ENCODE peak calls at places on chromosomes 5 and 9, in five cellular contexts. One of them, this sample, is unnamed.

GRCh38 chr9:100472725-100473261 is at the start of gene TMEFF1:
- DNase-seq in bronchial epithelial cell: no peak
- DNase-seq in heart right ventricle: no peak
- DNase-seq in right lobe of liver: no peak
- DNase-seq in GM23248: peak
- DNase-seq in this sample: no peak

GRCh38 chr5:18105449-18105848 is 471.2 kb downstream of the TAF11L14 start:
- DNase-seq in bronchial epithelial cell: peak
- DNase-seq in heart right ventricle: no peak
- DNase-seq in right lobe of liver: no peak
- DNase-seq in GM23248: no peak
- DNase-seq in this sample: no peak

GRCh38 chr9:136365775-136366223 is 2.3 kb upstream of the DNLZ start:
- DNase-seq in bronchial epithelial cell: no peak
- DNase-seq in heart right ventricle: no peak
- DNase-seq in right lobe of liver: no peak
- DNase-seq in GM23248: no peak
- DNase-seq in this sample: peak

GRCh38 chr5:17190799-17191391 is 26.5 kb upstream of the BASP1 start:
- DNase-seq in bronchial epithelial cell: no peak
- DNase-seq in heart right ventricle: no peak
- DNase-seq in right lobe of liver: no peak
- DNase-seq in GM23248: no peak
- DNase-seq in this sample: no peak

GRCh38 chr9:33024126-33024965 is 727 bp upstream of the DNAJA1 start:
- DNase-seq in bronchial epithelial cell: peak
- DNase-seq in heart right ventricle: no peak
- DNase-seq in right lobe of liver: no peak
- DNase-seq in GM23248: peak
- DNase-seq in this sample: no peak

GRCh38 chr9:19149230-19149629 is 21.9 kb upstream of the PLIN2 start:
- DNase-seq in bronchial epithelial cell: no peak
- DNase-seq in heart right ventricle: no peak
- DNase-seq in right lobe of liver: peak
- DNase-seq in GM23248: peak
- DNase-seq in this sample: no peak

GRCh38 chr5:157670662-157671591 is at the start of gene C5orf52:
- DNase-seq in bronchial epithelial cell: peak
- DNase-seq in heart right ventricle: peak
- DNase-seq in right lobe of liver: peak
- DNase-seq in GM23248: peak
- DNase-seq in this sample: peak

GRCh38 chr9:98538626-98539031 is 170.1 kb downstream of the GABBR2 start:
- DNase-seq in bronchial epithelial cell: no peak
- DNase-seq in heart right ventricle: no peak
- DNase-seq in right lobe of liver: no peak
- DNase-seq in GM23248: peak
- DNase-seq in this sample: peak

GRCh38 chr5:153513171-153513570 is 22.7 kb downstream of the GRIA1 start:
- DNase-seq in bronchial epithelial cell: no peak
- DNase-seq in heart right ventricle: no peak
- DNase-seq in right lobe of liver: no peak
- DNase-seq in GM23248: peak
- DNase-seq in this sample: no peak

GRCh38 chr9:108297025-108297424 is 558.8 kb downstream of the ACTL7B start:
- DNase-seq in bronchial epithelial cell: no peak
- DNase-seq in heart right ventricle: no peak
- DNase-seq in right lobe of liver: no peak
- DNase-seq in GM23248: peak
- DNase-seq in this sample: peak

GRCh38 chr9:130200038-130200979 is 28.1 kb downstream of the NCS1 start:
- DNase-seq in bronchial epithelial cell: no peak
- DNase-seq in heart right ventricle: no peak
- DNase-seq in right lobe of liver: no peak
- DNase-seq in GM23248: peak
- DNase-seq in this sample: no peak

GRCh38 chr9:100426532-100427365 is at the start of gene MSANTD3:
- DNase-seq in bronchial epithelial cell: peak
- DNase-seq in heart right ventricle: peak
- DNase-seq in right lobe of liver: peak
- DNase-seq in GM23248: peak
- DNase-seq in this sample: peak

GRCh38 chr9:133715866-133716563 is 22.1 kb downstream of the SARDH start:
- DNase-seq in bronchial epithelial cell: no peak
- DNase-seq in heart right ventricle: no peak
- DNase-seq in right lobe of liver: peak
- DNase-seq in GM23248: no peak
- DNase-seq in this sample: no peak

GRCh38 chr9:115694991-115695390 is 458.6 kb upstream of the PAPPA start:
- DNase-seq in bronchial epithelial cell: no peak
- DNase-seq in heart right ventricle: no peak
- DNase-seq in right lobe of liver: no peak
- DNase-seq in GM23248: peak
- DNase-seq in this sample: no peak

GRCh38 chr9:116646661-116647514 is 40.2 kb upstream of the TRIM32 start:
- DNase-seq in bronchial epithelial cell: peak
- DNase-seq in heart right ventricle: no peak
- DNase-seq in right lobe of liver: no peak
- DNase-seq in GM23248: peak
- DNase-seq in this sample: no peak

GRCh38 chr9:33250458-33250995 is 10.6 kb downstream of the SPINK4 start:
- DNase-seq in bronchial epithelial cell: peak
- DNase-seq in heart right ventricle: no peak
- DNase-seq in right lobe of liver: no peak
- DNase-seq in GM23248: peak
- DNase-seq in this sample: no peak

GRCh38 chr9:36319183-36319582 is 60.9 kb upstream of the GNE start:
- DNase-seq in bronchial epithelial cell: no peak
- DNase-seq in heart right ventricle: no peak
- DNase-seq in right lobe of liver: no peak
- DNase-seq in GM23248: no peak
- DNase-seq in this sample: no peak

GRCh38 chr9:82038897-82039296 is 50.3 kb downstream of the SPATA31D1 start:
- DNase-seq in bronchial epithelial cell: no peak
- DNase-seq in heart right ventricle: no peak
- DNase-seq in right lobe of liver: no peak
- DNase-seq in GM23248: no peak
- DNase-seq in this sample: no peak

GRCh38 chr9:83934569-83935275 is 13.5 kb upstream of the KIF27 start:
- DNase-seq in bronchial epithelial cell: peak
- DNase-seq in heart right ventricle: no peak
- DNase-seq in right lobe of liver: no peak
- DNase-seq in GM23248: peak
- DNase-seq in this sample: no peak

GRCh38 chr5:111735829-111736228 is 21.2 kb downstream of the NREP start:
- DNase-seq in bronchial epithelial cell: peak
- DNase-seq in heart right ventricle: peak
- DNase-seq in right lobe of liver: no peak
- DNase-seq in GM23248: peak
- DNase-seq in this sample: no peak

GRCh38 chr9:108997112-108997511 is 16.2 kb downstream of the CTNNAL1 start:
- DNase-seq in bronchial epithelial cell: no peak
- DNase-seq in heart right ventricle: no peak
- DNase-seq in right lobe of liver: no peak
- DNase-seq in GM23248: no peak
- DNase-seq in this sample: no peak

GRCh38 chr5:181088289-181088688 is 42.7 kb downstream of the OR2V1 start:
- DNase-seq in bronchial epithelial cell: no peak
- DNase-seq in heart right ventricle: no peak
- DNase-seq in right lobe of liver: no peak
- DNase-seq in GM23248: peak
- DNase-seq in this sample: no peak

GRCh38 chr5:131264453-131265200 is 774 bp downstream of the CDC42SE2 start:
- DNase-seq in bronchial epithelial cell: peak
- DNase-seq in heart right ventricle: no peak
- DNase-seq in right lobe of liver: peak
- DNase-seq in GM23248: peak
- DNase-seq in this sample: peak

GRCh38 chr5:138996120-138996519 is 121.0 kb upstream of the LRRTM2 start:
- DNase-seq in bronchial epithelial cell: no peak
- DNase-seq in heart right ventricle: no peak
- DNase-seq in right lobe of liver: no peak
- DNase-seq in GM23248: no peak
- DNase-seq in this sample: no peak

GRCh38 chr9:113675475-113675941 is 200.6 kb upstream of the ZNF618 start:
- DNase-seq in bronchial epithelial cell: peak
- DNase-seq in heart right ventricle: peak
- DNase-seq in right lobe of liver: no peak
- DNase-seq in GM23248: peak
- DNase-seq in this sample: no peak

GRCh38 chr5:131379723-131380122 is 115.9 kb downstream of the CDC42SE2 start:
- DNase-seq in bronchial epithelial cell: peak
- DNase-seq in heart right ventricle: peak
- DNase-seq in right lobe of liver: no peak
- DNase-seq in GM23248: no peak
- DNase-seq in this sample: no peak

GRCh38 chr5:124302504-124302903 is 443.9 kb downstream of the ZNF608 start:
- DNase-seq in bronchial epithelial cell: no peak
- DNase-seq in heart right ventricle: no peak
- DNase-seq in right lobe of liver: no peak
- DNase-seq in GM23248: peak
- DNase-seq in this sample: no peak
- H3K4me3 ChIP-seq in bronchial epithelial cell: no peak
- H3K4me3 ChIP-seq in heart right ventricle: no peak
- H3K4me3 ChIP-seq in right lobe of liver: no peak
- H3K4me3 ChIP-seq in GM23248: no peak
- H3K4me3 ChIP-seq in this sample: no peak

DNA sequence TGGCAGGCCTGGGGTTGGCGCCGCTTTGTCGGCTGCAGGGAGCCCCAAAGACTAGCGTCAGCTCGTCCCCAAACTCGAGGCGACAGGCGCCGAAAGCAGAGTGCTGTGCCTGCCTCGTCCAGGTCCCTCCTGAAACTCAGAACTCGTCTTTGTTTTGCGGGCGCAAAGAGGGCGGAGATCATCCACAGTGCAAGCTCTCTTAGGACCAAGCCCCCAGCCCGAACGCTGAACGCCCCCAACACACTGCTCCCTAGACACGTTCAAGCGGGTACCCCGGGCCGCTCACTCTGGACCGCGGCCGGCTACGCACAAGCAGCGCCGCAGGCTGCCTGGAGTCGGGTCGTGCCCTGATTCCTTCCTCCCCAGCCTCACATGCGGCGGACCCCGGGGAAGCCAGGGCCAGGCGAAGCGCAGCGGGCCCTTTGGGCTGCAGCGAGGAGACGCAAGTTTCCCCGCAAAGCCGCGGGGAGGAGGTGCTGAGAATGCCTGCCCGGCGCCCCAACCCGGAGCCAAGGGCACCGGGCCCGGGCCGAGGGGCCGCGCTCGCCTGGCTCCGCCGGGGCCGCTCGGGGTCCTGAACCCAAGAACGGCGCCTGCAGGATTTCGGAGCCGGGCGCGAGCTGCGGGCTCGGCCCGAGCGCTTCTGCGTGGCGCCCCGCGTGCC is 852 bp downstream of the FSTL4 start:
- DNase-seq in bronchial epithelial cell: no peak
- DNase-seq in heart right ventricle: no peak
- DNase-seq in right lobe of liver: no peak
- DNase-seq in GM23248: no peak
- DNase-seq in this sample: no peak
- H3K4me3 ChIP-seq in bronchial epithelial cell: peak
- H3K4me3 ChIP-seq in heart right ventricle: peak
- H3K4me3 ChIP-seq in right lobe of liver: peak
- H3K4me3 ChIP-seq in GM23248: no peak
- H3K4me3 ChIP-seq in this sample: peak

DNA sequence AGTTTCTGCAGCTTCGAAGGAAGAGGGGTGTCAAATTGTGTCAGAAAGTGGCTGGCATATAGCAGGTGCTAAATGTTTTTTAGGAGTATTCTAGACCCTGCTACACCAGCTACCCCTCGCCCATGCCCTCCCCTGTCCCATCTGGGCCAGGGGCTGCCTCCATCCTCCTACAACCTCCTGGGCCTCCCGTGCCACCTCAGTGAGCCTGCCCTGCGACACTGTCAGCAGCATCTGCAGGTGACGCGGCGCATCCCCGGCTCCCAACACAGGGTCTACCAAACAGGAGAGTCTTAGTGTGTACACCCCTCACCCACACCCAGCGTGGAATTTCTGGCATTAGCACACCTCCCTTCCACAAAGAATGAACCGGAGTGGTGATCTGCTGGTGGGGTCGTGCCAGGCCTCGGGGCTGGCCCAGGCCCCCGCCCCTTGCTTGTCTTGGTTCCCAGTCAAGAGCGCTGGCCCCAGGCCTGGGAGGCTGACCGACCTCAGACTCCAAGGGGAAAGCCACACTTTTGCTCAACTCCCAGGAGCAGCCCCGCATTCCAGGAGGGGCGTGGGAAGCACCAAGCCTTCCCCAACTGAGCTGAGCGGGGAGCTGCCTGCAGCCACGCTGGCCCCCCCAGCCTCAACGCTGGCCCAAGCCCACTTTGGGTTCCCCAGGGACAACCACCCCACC is 55.2 kb downstream of the NEURL1B start:
- DNase-seq in bronchial epithelial cell: no peak
- DNase-seq in heart right ventricle: peak
- DNase-seq in right lobe of liver: no peak
- DNase-seq in GM23248: no peak
- DNase-seq in this sample: no peak
- H3K4me3 ChIP-seq in bronchial epithelial cell: no peak
- H3K4me3 ChIP-seq in heart right ventricle: peak
- H3K4me3 ChIP-seq in right lobe of liver: no peak
- H3K4me3 ChIP-seq in GM23248: no peak
- H3K4me3 ChIP-seq in this sample: peak

GRCh38 chr9:131668439-131669233 is 71.2 kb downstream of the RAPGEF1 start:
- DNase-seq in bronchial epithelial cell: no peak
- DNase-seq in heart right ventricle: no peak
- DNase-seq in right lobe of liver: peak
- DNase-seq in GM23248: peak
- DNase-seq in this sample: no peak

GRCh38 chr9:131666029-131666428 is 73.8 kb downstream of the RAPGEF1 start:
- DNase-seq in bronchial epithelial cell: no peak
- DNase-seq in heart right ventricle: no peak
- DNase-seq in right lobe of liver: peak
- DNase-seq in GM23248: peak
- DNase-seq in this sample: no peak

GRCh38 chr9:131668057-131668438 is 71.8 kb downstream of the RAPGEF1 start:
- DNase-seq in bronchial epithelial cell: no peak
- DNase-seq in heart right ventricle: no peak
- DNase-seq in right lobe of liver: peak
- DNase-seq in GM23248: no peak
- DNase-seq in this sample: no peak

GRCh38 chr9:131666779-131667178 is 73.1 kb downstream of the RAPGEF1 start:
- DNase-seq in bronchial epithelial cell: no peak
- DNase-seq in heart right ventricle: no peak
- DNase-seq in right lobe of liver: peak
- DNase-seq in GM23248: no peak
- DNase-seq in this sample: no peak

DNA sequence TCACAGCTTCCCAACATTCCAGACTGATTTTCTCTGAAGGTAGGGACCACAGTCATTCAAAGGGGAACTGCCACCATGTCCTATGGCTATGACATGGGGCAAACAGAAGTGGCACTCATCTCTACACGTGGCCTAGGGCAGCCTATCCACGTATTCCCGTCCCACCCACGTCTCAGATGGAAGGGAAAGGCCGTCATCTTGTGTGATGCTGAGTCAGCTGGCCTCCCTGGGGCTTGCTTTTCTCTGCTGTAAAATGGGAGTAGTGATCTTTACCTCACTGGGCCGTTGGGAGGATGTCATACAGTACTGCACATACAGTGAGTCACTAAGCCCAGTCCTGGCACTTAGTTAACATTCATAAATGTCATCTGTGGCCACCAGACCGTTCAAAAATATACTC is 72.3 kb downstream of the RAPGEF1 start:
- DNase-seq in bronchial epithelial cell: no peak
- DNase-seq in heart right ventricle: no peak
- DNase-seq in right lobe of liver: peak
- DNase-seq in GM23248: peak
- DNase-seq in this sample: peak
- H3K4me3 ChIP-seq in bronchial epithelial cell: no peak
- H3K4me3 ChIP-seq in heart right ventricle: no peak
- H3K4me3 ChIP-seq in right lobe of liver: no peak
- H3K4me3 ChIP-seq in GM23248: no peak
- H3K4me3 ChIP-seq in this sample: no peak